ENCODE peak calls at places on chromosome 20, in ten cellular contexts. A, Y, K, J, B, H, D, F, R and O are unnamed samples.

GRCh38 chr20:11180186-11180585 is 506.4 kb upstream of the JAG1 start:
- DNase-seq in A (no peak), Y (no peak), K (no peak), J (no peak), B (no peak), H (no peak), D (no peak), F (no peak), R (no peak), O (no peak)

GRCh38 chr20:9503530-9504251 is 10.7 kb upstream of the LAMP5 start:
- DNase-seq in A (peak; percentile 48), Y (no peak), K (no peak), J (peak; percentile 13), B (no peak), H (peak; percentile 61), D (peak; percentile 2), F (no peak), R (no peak), O (no peak)

GRCh38 chr20:3045042-3045815 is 623 bp upstream of the MRPS26 start:
- DNase-seq in A (peak; percentile 86), Y (peak; percentile 68), K (peak; percentile 87), J (peak; percentile 84), B (peak; percentile 88), H (peak; percentile 74), D (peak; percentile 72), F (peak; percentile 81), R (peak; percentile 92), O (no peak)

GRCh38 chr20:36591854-36592641 is 13.5 kb upstream of the RAB5IF start:
- DNase-seq in A (peak; percentile 54), Y (peak; percentile 52), K (no peak), J (peak; percentile 48), B (no peak), H (no peak), D (peak; percentile 40), F (no peak), R (no peak), O (no peak)

GRCh38 chr20:13822459-13822858 is 37.6 kb downstream of the NDUFAF5 start:
- DNase-seq in A (peak; percentile 51), Y (no peak), K (no peak), J (no peak), B (no peak), H (no peak), D (peak; percentile 4), F (no peak), R (no peak), O (no peak)

GRCh38 chr20:48921883-48922867 is 664 bp downstream of the ARFGEF2 start:
- DNase-seq in A (no peak), Y (peak; percentile 66), K (no peak), J (peak; percentile 61), B (no peak), H (peak; percentile 26), D (peak; percentile 62), F (no peak), R (no peak), O (no peak)

GRCh38 chr20:37326666-37327065 is 19.3 kb upstream of the SRC start:
- DNase-seq in A (no peak), Y (no peak), K (peak; percentile 8), J (no peak), B (no peak), H (no peak), D (no peak), F (no peak), R (no peak), O (no peak)

GRCh38 chr20:41152108-41152757 is 14.9 kb downstream of the PLCG1 start:
- DNase-seq in A (no peak), Y (no peak), K (no peak), J (no peak), B (no peak), H (no peak), D (no peak), F (no peak), R (no peak), O (no peak)

GRCh38 chr20:32674362-32674789 is 635 bp upstream of the C20orf203 start:
- DNase-seq in A (no peak), Y (peak; percentile 73), K (peak; percentile 84), J (peak; percentile 63), B (peak; percentile 71), H (peak; percentile 23), D (peak; percentile 58), F (no peak), R (no peak), O (no peak)

GRCh38 chr20:36478137-36478905 is 63.0 kb upstream of the MYL9 start:
- DNase-seq in A (no peak), Y (no peak), K (no peak), J (no peak), B (no peak), H (no peak), D (no peak), F (no peak), R (no peak), O (no peak)

GRCh38 chr20:62844182-62844581 is 17.4 kb downstream of the TCFL5 start:
- DNase-seq in A (no peak), Y (no peak), K (no peak), J (no peak), B (no peak), H (no peak), D (no peak), F (no peak), R (no peak), O (no peak)

GRCh38 chr20:21190866-21191265 is 65.0 kb downstream of the KIZ start:
- DNase-seq in A (no peak), Y (no peak), K (no peak), J (no peak), B (no peak), H (no peak), D (no peak), F (no peak), R (no peak), O (no peak)

DNA sequence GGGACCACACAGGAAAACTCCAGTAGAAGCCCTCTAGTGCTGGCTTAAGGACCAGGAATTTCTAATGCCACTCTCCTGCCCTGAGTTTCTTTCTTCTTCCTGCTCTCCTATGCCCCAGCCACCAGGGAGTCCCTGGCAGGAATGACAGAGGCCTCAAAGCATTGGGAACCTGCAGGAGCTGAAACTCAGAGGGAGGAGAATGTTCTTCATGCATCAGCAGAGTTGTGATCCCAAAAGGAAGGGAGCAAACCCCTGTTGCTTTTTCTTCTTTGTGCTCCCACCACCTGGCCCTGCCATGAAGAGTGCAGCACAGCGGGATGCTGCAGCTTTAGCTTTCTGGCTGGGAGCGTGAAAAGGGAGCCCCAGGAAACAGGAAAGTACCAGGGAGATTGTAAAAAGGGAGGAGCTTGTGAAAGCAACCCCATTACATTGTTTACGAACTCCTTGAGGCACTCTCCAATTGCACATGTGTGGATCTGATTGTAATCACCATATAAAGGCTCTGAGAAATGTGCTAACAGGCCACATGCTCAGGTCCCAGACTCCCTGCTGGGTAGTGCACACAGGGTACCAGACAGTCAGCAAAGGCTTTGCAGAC is 34.7 kb upstream of the FKBP1A start:
- DNase-seq in A (peak; percentile 76), Y (no peak), K (no peak), J (peak; percentile 87), B (no peak), H (no peak), D (no peak), F (no peak), R (peak; percentile 21), O (no peak)
- TF ChIP-seq CTCF in A (peak; percentile 45), Y (peak; percentile 3), K (no peak), J (peak; percentile 10), B (no peak), H (no peak), D (no peak), F (no peak), R (no peak), O (peak; percentile 17)

GRCh38 chr20:50610212-50610718 is 81.1 kb downstream of the RIPOR3 start:
- DNase-seq in A (no peak), Y (no peak), K (no peak), J (no peak), B (no peak), H (no peak), D (no peak), F (no peak), R (no peak), O (no peak)
- TF ChIP-seq CTCF in A (no peak), Y (peak; percentile 30), K (no peak), J (peak; percentile 6), B (no peak), H (no peak), D (peak; percentile 8), F (no peak), R (no peak), O (peak; percentile 21)

GRCh38 chr20:64039293-64040160 is 3.5 kb downstream of the C20orf204 start:
- DNase-seq in A (no peak), Y (no peak), K (no peak), J (no peak), B (no peak), H (no peak), D (no peak), F (no peak), R (no peak), O (no peak)
- TF ChIP-seq CTCF in A (no peak), Y (peak; percentile 1), K (no peak), J (no peak), B (no peak), H (no peak), D (no peak), F (no peak), R (no peak), O (peak; percentile 26)

GRCh38 chr20:25437153-25437581 is 29.7 kb downstream of the GINS1 start:
- DNase-seq in A (no peak), Y (peak; percentile 23), K (no peak), J (no peak), B (no peak), H (peak; percentile 16), D (peak; percentile 28), F (no peak), R (no peak), O (no peak)
- TF ChIP-seq CTCF in A (no peak), Y (no peak), K (no peak), J (no peak), B (no peak), H (no peak), D (no peak), F (no peak), R (no peak), O (no peak)

GRCh38 chr20:51562334-51563140 is 20.0 kb upstream of the NFATC2 start:
- DNase-seq in A (peak; percentile 67), Y (peak; percentile 53), K (peak; percentile 50), J (peak; percentile 93), B (peak; percentile 50), H (peak; percentile 96), D (peak; percentile 71), F (no peak), R (peak; percentile 94), O (no peak)
- TF ChIP-seq CTCF in A (peak; percentile 34), Y (no peak), K (peak; percentile 4), J (no peak), B (no peak), H (no peak), D (no peak), F (no peak), R (no peak), O (peak; percentile 66)

DNA sequence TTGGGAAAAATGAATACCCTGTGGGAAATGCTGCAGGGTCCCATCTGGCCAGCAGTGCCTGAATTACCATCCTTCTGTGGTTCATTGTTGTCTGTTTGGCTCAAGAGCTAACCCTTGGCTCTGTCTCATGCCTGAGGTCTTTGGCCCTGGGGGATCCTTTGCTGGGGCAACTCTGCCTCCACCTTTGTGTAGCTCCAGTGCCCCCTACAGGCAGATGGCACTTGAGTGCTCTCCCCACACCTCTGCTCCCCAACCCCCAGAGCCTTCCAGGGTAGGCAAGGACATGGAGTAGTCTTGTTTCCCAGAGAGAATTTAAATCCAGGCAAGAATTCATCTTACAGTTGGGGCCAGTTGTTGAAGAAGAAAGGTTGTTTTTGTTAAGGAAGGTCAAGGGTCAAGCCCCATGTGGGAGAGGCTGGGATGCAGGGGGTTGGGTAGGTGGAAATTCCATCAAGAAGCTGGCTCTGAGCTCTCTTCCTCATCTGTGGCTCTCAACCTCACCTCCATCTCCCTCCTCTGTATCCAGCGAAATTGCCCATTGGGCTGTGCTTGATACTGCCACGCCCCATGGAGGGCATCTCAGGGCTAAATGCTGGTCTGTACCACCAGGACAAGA is 44.2 kb downstream of the ZNF831 start:
- DNase-seq in A (peak; percentile 88), Y (peak; percentile 25), K (peak; percentile 88), J (peak; percentile 2), B (peak; percentile 88), H (no peak), D (peak; percentile 18), F (peak; percentile 52), R (no peak), O (no peak)
- TF ChIP-seq CTCF in A (peak; percentile 91), Y (peak; percentile 27), K (peak; percentile 71), J (peak; percentile 20), B (peak; percentile 90), H (no peak), D (peak; percentile 49), F (peak; percentile 77), R (no peak), O (peak; percentile 33)